ENCODE peak calls at places on chromosomes 2 and 18, in four cellular contexts. I, V, U and B are unnamed samples.

GRCh38 chr2:8255448-8255800 is 426.4 kb upstream of the ID2 start:
- DNase-seq in I (peak; percentile 32), V (no peak), U (no peak), B (no peak)

GRCh38 chr18:49856531-49856930 is 43.2 kb upstream of the ACAA2 start:
- DNase-seq in I (no peak), V (no peak), U (no peak), B (no peak)

GRCh38 chr2:170354409-170354808 is 176.5 kb downstream of the MYO3B start:
- DNase-seq in I (no peak), V (no peak), U (no peak), B (no peak)

GRCh38 chr2:238331916-238332315 is 11.6 kb downstream of the TRAF3IP1 start:
- DNase-seq in I (no peak), V (no peak), U (no peak), B (no peak)

GRCh38 chr18:48563027-48563426 is 24.2 kb downstream of the CTIF start:
- DNase-seq in I (peak; percentile 75), V (peak; percentile 77), U (no peak), B (peak; percentile 80)

GRCh38 chr18:48833701-48834394 is 116.9 kb downstream of the SMAD7 start:
- DNase-seq in I (peak; percentile 37), V (peak; percentile 51), U (peak; percentile 70), B (no peak)

GRCh38 chr2:241300000-241300399 is 15.5 kb downstream of the HDLBP start:
- DNase-seq in I (no peak), V (no peak), U (no peak), B (no peak)

GRCh38 chr2:54559593-54560145 is 103.5 kb downstream of the SPTBN1 start:
- DNase-seq in I (peak; percentile 91), V (peak; percentile 88), U (no peak), B (peak; percentile 81)

GRCh38 chr18:58105908-58106673 is 62.1 kb downstream of the NEDD4L start:
- DNase-seq in I (no peak), V (no peak), U (no peak), B (no peak)

GRCh38 chr2:127479219-127479825 is 47.0 kb downstream of the IWS1 start:
- DNase-seq in I (peak; percentile 82), V (peak; percentile 78), U (no peak), B (peak; percentile 59)

GRCh38 chr2:126306539-126306938 is 349.4 kb upstream of the GYPC start:
- DNase-seq in I (no peak), V (no peak), U (no peak), B (no peak)

GRCh38 chr2:113175101-113175628 is 1.4 kb downstream of the PSD4 start:
- DNase-seq in I (no peak), V (peak; percentile 74), U (peak; percentile 88), B (no peak)

GRCh38 chr2:39851691-39852110 is 72.6 kb upstream of the THUMPD2 start:
- DNase-seq in I (peak; percentile 44), V (peak; percentile 67), U (no peak), B (peak; percentile 32)

GRCh38 chr2:181163139-181163538 is 182.7 kb downstream of the UBE2E3 start:
- DNase-seq in I (no peak), V (no peak), U (no peak), B (no peak)

GRCh38 chr2:763766-764525 is 86.7 kb upstream of the TMEM18 start:
- DNase-seq in I (no peak), V (no peak), U (no peak), B (peak; percentile 10)

GRCh38 chr2:26173596-26174482 is 951 bp downstream of the GAREM2 start:
- DNase-seq in I (no peak), V (no peak), U (no peak), B (no peak)

GRCh38 chr2:158142568-158143332 is 41.1 kb downstream of the UPP2 start:
- DNase-seq in I (peak; percentile 26), V (peak; percentile 96), U (no peak), B (no peak)

GRCh38 chr2:180676520-180676919 is 303.9 kb upstream of the UBE2E3 start:
- DNase-seq in I (no peak), V (no peak), U (no peak), B (no peak)

GRCh38 chr2:3041841-3042600 is 335.6 kb downstream of the EIPR1 start:
- DNase-seq in I (no peak), V (no peak), U (no peak), B (no peak)

GRCh38 chr2:232351686-232352510 is 26.7 kb upstream of the ALPP start:
- DNase-seq in I (no peak), V (no peak), U (no peak), B (no peak)

GRCh38 chr18:47680488-47680887 is 250.0 kb downstream of the SMAD2 start:
- DNase-seq in I (no peak), V (no peak), U (peak; percentile 64), B (no peak)

GRCh38 chr2:152694161-152694661 is 23.1 kb downstream of the PRPF40A start:
- DNase-seq in I (peak; percentile 60), V (no peak), U (no peak), B (peak; percentile 49)

GRCh38 chr2:86790828-86791561 is at the start of gene CD8A:
- DNase-seq in I (peak; percentile 42), V (peak; percentile 72), U (no peak), B (no peak)

GRCh38 chr2:96874099-96874831 is 4.4 kb upstream of the SEMA4C start:
- DNase-seq in I (no peak), V (no peak), U (peak; percentile 59), B (no peak)

GRCh38 chr2:86274918-86275275 is 62.5 kb downstream of the REEP1 start:
- DNase-seq in I (peak; percentile 11), V (no peak), U (no peak), B (no peak)

GRCh38 chr2:190996338-190996946 is 17.5 kb downstream of the STAT1 start:
- DNase-seq in I (peak; percentile 56), V (peak; percentile 70), U (peak; percentile 53), B (peak; percentile 33)

GRCh38 chr2:143505542-143505941 is 376.3 kb downstream of the ARHGAP15 start:
- DNase-seq in I (peak; percentile 24), V (no peak), U (no peak), B (no peak)

GRCh38 chr2:22817197-22817596 is 567.8 kb upstream of the KLHL29 start:
- DNase-seq in I (peak; percentile 7), V (no peak), U (no peak), B (no peak)

GRCh38 chr2:186780701-186781316 is 68.2 kb downstream of the ZSWIM2 start:
- DNase-seq in I (peak; percentile 54), V (peak; percentile 20), U (no peak), B (peak; percentile 8)

GRCh38 chr2:68942827-68943226 is 9.9 kb downstream of the GKN2 start:
- DNase-seq in I (no peak), V (no peak), U (no peak), B (no peak)
- TF ChIP-seq CTCF in I (no peak), V (no peak), U (no peak), B (no peak)

GRCh38 chr18:79352432-79352831 is 43.3 kb upstream of the NFATC1 start:
- DNase-seq in I (no peak), V (no peak), U (no peak), B (no peak)

GRCh38 chr18:79354350-79354749 is 41.4 kb upstream of the NFATC1 start:
- DNase-seq in I (no peak), V (no peak), U (no peak), B (no peak)

GRCh38 chr18:79356435-79356834 is 39.3 kb upstream of the NFATC1 start:
- DNase-seq in I (no peak), V (no peak), U (no peak), B (no peak)

GRCh38 chr18:79355433-79356335 is 40.0 kb upstream of the NFATC1 start:
- DNase-seq in I (no peak), V (no peak), U (no peak), B (no peak)

DNA sequence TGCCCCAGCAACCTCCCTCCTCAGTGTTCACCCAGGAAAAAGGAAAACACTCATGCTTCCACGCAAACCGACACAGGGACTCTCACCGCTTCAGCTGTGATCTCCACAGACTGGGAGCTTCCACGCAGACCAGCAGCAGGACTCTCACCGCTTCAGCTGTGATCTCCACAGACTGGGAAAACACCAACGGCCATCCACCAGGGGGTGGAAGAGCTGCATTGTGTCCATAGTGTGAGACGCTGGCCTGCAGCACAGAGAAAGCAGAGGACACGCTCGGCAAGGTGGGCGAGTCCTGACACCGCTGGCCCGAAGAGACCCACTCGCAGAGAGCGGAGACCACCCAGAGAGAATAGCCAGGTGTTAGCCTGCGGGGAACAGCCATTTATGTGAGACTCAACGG is 42.5 kb upstream of the NFATC1 start:
- DNase-seq in I (peak; percentile 7), V (peak; percentile 16), U (no peak), B (no peak)
- TF ChIP-seq CTCF in I (peak; percentile 26), V (no peak), U (no peak), B (peak; percentile 62)

DNA sequence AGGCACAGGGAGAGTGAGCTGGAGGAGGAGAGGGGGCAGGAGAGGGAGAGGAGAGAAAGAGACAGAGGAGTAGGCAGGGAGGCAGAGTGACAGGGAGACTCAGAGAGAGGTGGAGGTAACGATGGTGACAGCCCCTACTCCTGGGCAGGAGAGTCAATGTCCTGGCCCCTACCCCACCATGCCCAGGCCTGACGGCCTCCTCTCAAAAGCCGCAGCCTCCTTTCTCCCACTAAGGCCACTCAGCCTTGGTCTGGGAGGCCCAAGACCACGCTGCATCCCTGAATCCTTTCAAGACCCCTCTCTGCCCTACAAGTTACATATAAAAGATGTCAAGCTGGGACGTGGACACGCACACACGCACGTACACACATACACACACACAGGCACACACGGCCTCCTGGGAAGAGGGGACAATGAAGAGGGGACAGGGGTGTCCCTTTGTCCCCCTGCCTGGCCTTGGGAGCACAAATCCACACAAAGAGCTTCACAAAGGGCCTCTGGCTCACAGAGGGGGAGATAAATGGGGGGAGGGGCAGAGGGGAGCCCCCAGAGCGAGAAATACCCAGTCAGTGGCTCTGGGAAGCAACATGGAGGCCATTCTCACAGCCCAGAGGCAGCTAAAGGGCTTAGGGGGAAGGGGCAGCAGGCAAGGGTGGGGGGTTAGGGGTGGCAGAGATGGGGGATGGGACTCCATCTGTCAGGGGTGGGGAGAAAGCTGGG is 19.5 kb upstream of the TNS1 start:
- DNase-seq in I (no peak), V (no peak), U (no peak), B (no peak)
- TF ChIP-seq CTCF in I (no peak), V (no peak), U (no peak), B (no peak)

GRCh38 chr2:27705851-27706622 is 42.3 kb downstream of the SLC4A1AP start:
- DNase-seq in I (peak; percentile 98), V (peak; percentile 51), U (no peak), B (peak; percentile 95)
- TF ChIP-seq CTCF in I (no peak), V (no peak), U (no peak), B (no peak)

GRCh38 chr2:210633699-210634098 is 77.3 kb downstream of the CPS1 start:
- DNase-seq in I (no peak), V (no peak), U (no peak), B (no peak)
- TF ChIP-seq CTCF in I (no peak), V (no peak), U (no peak), B (no peak)

DNA sequence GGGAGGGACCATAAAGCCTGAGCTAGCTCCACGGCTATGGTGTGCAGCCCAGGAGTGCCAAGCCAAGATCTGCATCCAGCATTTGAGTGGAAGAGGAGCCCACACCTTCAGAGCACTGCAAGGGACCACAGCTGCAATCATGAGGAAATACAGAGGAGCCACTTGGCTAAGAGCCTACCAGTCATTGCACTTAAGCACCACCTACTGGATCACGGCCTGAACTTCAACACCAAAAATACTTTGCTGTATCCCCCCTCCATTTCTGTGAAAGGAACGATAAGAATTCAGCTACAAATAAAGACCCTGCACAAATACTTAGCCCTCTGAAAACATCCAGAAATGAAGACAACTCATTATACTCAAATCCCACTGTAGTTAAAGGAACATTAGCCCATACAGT is 545.3 kb downstream of the TSN start:
- DNase-seq in I (no peak), V (peak; percentile 37), U (no peak), B (no peak)
- TF ChIP-seq CTCF in I (no peak), V (peak; percentile 41), U (no peak), B (no peak)